ENCODE peak calls at places on chromosomes 2 and 18, in seven cellular contexts. R is NCI-H524 treated with DMSO at 0.1 percent for 48 hours; A is NCI-H2081; B is fibroblast of the conjunctiva; O is activated CD8-positive, alpha-beta T cell treated with anti-CD3 and anti-CD28 coated beads, Interleukin-2, amount 10 ng/mL, durations not matched to agents 7 days and 5 days; G is NCI-H774; F is activated CD8-positive, alpha-beta memory T cell treated with anti-CD3 and anti-CD28 coated beads, Interleukin-2, amount 50 U/mL, for 48 hours. I is an unnamed sample.

GRCh38 chr2:51782874-51783765 is 751.2 kb upstream of the NRXN1 start:
- DNase-seq in R (no peak), A (peak), B (peak), O (no peak), G (no peak), F (no peak), I (no peak)

GRCh38 chr2:183070942-183071844 is 7.4 kb upstream of the DUSP19 start:
- DNase-seq in R (no peak), A (no peak), B (peak), O (no peak), G (peak), F (no peak), I (peak)

GRCh38 chr2:215619989-215620388 is 184.1 kb upstream of the FN1 start:
- DNase-seq in R (no peak), A (no peak), B (no peak), O (no peak), G (peak), F (no peak), I (peak)

GRCh38 chr2:19478441-19478840 is 120.0 kb upstream of the OSR1 start:
- DNase-seq in R (no peak), A (no peak), B (no peak), O (no peak), G (no peak), F (no peak), I (no peak)

GRCh38 chr2:223877771-223878410 is 40.5 kb upstream of the AP1S3 start:
- DNase-seq in R (no peak), A (no peak), B (no peak), O (no peak), G (no peak), F (no peak), I (no peak)

GRCh38 chr2:65354773-65355172 is 77.6 kb downstream of the SPRED2 start:
- DNase-seq in R (no peak), A (no peak), B (no peak), O (no peak), G (no peak), F (no peak), I (no peak)

GRCh38 chr18:8735274-8735673 is 29.9 kb downstream of the MTCL1 start:
- DNase-seq in R (no peak), A (no peak), B (no peak), O (no peak), G (no peak), F (no peak), I (no peak)

GRCh38 chr2:11617984-11618707 is 51.8 kb downstream of the NTSR2 start:
- DNase-seq in R (no peak), A (no peak), B (no peak), O (no peak), G (no peak), F (no peak), I (no peak)

GRCh38 chr2:48045613-48046012 is 139.3 kb upstream of the FBXO11 start:
- DNase-seq in R (no peak), A (no peak), B (no peak), O (no peak), G (no peak), F (no peak), I (no peak)

GRCh38 chr2:37871453-37872191 is 53.5 kb upstream of the RMDN2 start:
- DNase-seq in R (no peak), A (peak), B (peak), O (no peak), G (no peak), F (no peak), I (no peak)

GRCh38 chr2:227766361-227766883 is 20.7 kb downstream of the SCYGR8 start:
- DNase-seq in R (no peak), A (peak), B (peak), O (peak), G (peak), F (peak), I (peak)

GRCh38 chr2:39437522-39438296 is 624 bp upstream of the MAP4K3 start:
- DNase-seq in R (peak), A (peak), B (no peak), O (peak), G (peak), F (peak), I (peak)

GRCh38 chr2:187228986-187229385 is 219.1 kb downstream of the CALCRL start:
- DNase-seq in R (no peak), A (no peak), B (no peak), O (no peak), G (no peak), F (no peak), I (no peak)

GRCh38 chr2:223416826-223417610 is 185.1 kb downstream of the SCG2 start:
- DNase-seq in R (no peak), A (no peak), B (peak), O (no peak), G (no peak), F (no peak), I (no peak)

GRCh38 chr2:132901661-132902060 is 231.7 kb upstream of the LYPD1 start:
- DNase-seq in R (no peak), A (no peak), B (no peak), O (no peak), G (no peak), F (no peak), I (no peak)

GRCh38 chr2:85974395-85974794 is 85.6 kb upstream of the ST3GAL5 start:
- DNase-seq in R (no peak), A (no peak), B (no peak), O (no peak), G (no peak), F (no peak), I (no peak)

GRCh38 chr18:23722646-23723045 is 33.4 kb downstream of the LAMA3 start:
- DNase-seq in R (no peak), A (no peak), B (no peak), O (no peak), G (no peak), F (no peak), I (no peak)

GRCh38 chr18:51195086-51195601 is 2.3 kb downstream of the MEX3C start:
- DNase-seq in R (peak), A (no peak), B (no peak), O (no peak), G (peak), F (no peak), I (no peak)

GRCh38 chr2:20048488-20049443 is 2.7 kb downstream of the LAPTM4A start:
- DNase-seq in R (peak), A (no peak), B (no peak), O (no peak), G (no peak), F (no peak), I (no peak)

GRCh38 chr2:5145801-5146200 is 546.4 kb upstream of the SOX11 start:
- DNase-seq in R (no peak), A (no peak), B (no peak), O (no peak), G (no peak), F (no peak), I (no peak)

GRCh38 chr2:135904590-135904989 is 28.3 kb upstream of the MCM6 start:
- DNase-seq in R (no peak), A (no peak), B (peak), O (no peak), G (no peak), F (no peak), I (no peak)

GRCh38 chr18:79393626-79394401 is 1.9 kb upstream of the NFATC1 start:
- DNase-seq in R (no peak), A (peak), B (peak), O (peak), G (peak), F (peak), I (peak)

GRCh38 chr2:161947394-161947793 is 126.6 kb downstream of the DPP4 start:
- DNase-seq in R (no peak), A (no peak), B (no peak), O (no peak), G (no peak), F (no peak), I (no peak)

GRCh38 chr2:171180229-171180937 is 19.7 kb upstream of the TLK1 start:
- DNase-seq in R (no peak), A (no peak), B (no peak), O (no peak), G (no peak), F (no peak), I (no peak)

GRCh38 chr2:63055510-63056308 is 5.1 kb downstream of the OTX1 start:
- DNase-seq in R (no peak), A (no peak), B (no peak), O (no peak), G (no peak), F (peak), I (no peak)

GRCh38 chr2:237488295-237488694 is 1.2 kb downstream of the MLPH start:
- DNase-seq in R (no peak), A (no peak), B (no peak), O (no peak), G (no peak), F (no peak), I (no peak)

GRCh38 chr2:107393516-107393915 is 433.2 kb upstream of the RGPD4 start:
- DNase-seq in R (no peak), A (no peak), B (no peak), O (no peak), G (no peak), F (no peak), I (no peak)

GRCh38 chr2:73268831-73269685 is 15.2 kb downstream of the FBXO41 start:
- DNase-seq in R (peak), A (peak), B (no peak), O (peak), G (peak), F (peak), I (no peak)

I was measured in HAP-1.